ENCODE peak calls at places on chromosomes 11 and 22, in ten cellular contexts. One of them, this sample, is unnamed.

GRCh38 chr11:117313828-117314768 is 2.0 kb downstream of the BACE1 start:
- DNase-seq in PC-3: no peak
- DNase-seq in NB4: no peak
- DNase-seq in HT-29: no peak
- DNase-seq in NCI-H748 treated with DMSO at 0.1 percent for 48 hours: no peak
- DNase-seq in fibroblast of the conjunctiva: no peak
- DNase-seq in coronary artery: no peak
- DNase-seq in stimulated activated CD4-positive, alpha-beta T cell treated with anti-CD3 and anti-CD28 coated beads, Interleukin-1b, Interleukin-23, amount 100 ng/mL, for 1 hour: no peak
- DNase-seq in omental fat pad: no peak
- DNase-seq in AG08395: no peak
- DNase-seq in this sample: no peak

GRCh38 chr11:110301577-110301976 is 5.2 kb upstream of the RDX start:
- DNase-seq in PC-3: no peak
- DNase-seq in NB4: no peak
- DNase-seq in HT-29: no peak
- DNase-seq in NCI-H748 treated with DMSO at 0.1 percent for 48 hours: no peak
- DNase-seq in fibroblast of the conjunctiva: no peak
- DNase-seq in coronary artery: no peak
- DNase-seq in stimulated activated CD4-positive, alpha-beta T cell treated with anti-CD3 and anti-CD28 coated beads, Interleukin-1b, Interleukin-23, amount 100 ng/mL, for 1 hour: no peak
- DNase-seq in omental fat pad: no peak
- DNase-seq in AG08395: no peak
- DNase-seq in this sample: no peak

GRCh38 chr11:59173964-59174663 is 2.2 kb downstream of the DTX4 start:
- DNase-seq in PC-3: peak; percentile 67
- DNase-seq in NB4: no peak
- DNase-seq in HT-29: peak; percentile 88
- DNase-seq in NCI-H748 treated with DMSO at 0.1 percent for 48 hours: no peak
- DNase-seq in fibroblast of the conjunctiva: no peak
- DNase-seq in coronary artery: no peak
- DNase-seq in stimulated activated CD4-positive, alpha-beta T cell treated with anti-CD3 and anti-CD28 coated beads, Interleukin-1b, Interleukin-23, amount 100 ng/mL, for 1 hour: no peak
- DNase-seq in omental fat pad: no peak
- DNase-seq in AG08395: no peak
- DNase-seq in this sample: no peak

GRCh38 chr11:121067453-121067852 is 33.6 kb upstream of the TECTA start:
- DNase-seq in PC-3: peak; percentile 95
- DNase-seq in NB4: no peak
- DNase-seq in HT-29: no peak
- DNase-seq in NCI-H748 treated with DMSO at 0.1 percent for 48 hours: peak; percentile 81
- DNase-seq in fibroblast of the conjunctiva: peak; percentile 48
- DNase-seq in coronary artery: no peak
- DNase-seq in stimulated activated CD4-positive, alpha-beta T cell treated with anti-CD3 and anti-CD28 coated beads, Interleukin-1b, Interleukin-23, amount 100 ng/mL, for 1 hour: no peak
- DNase-seq in omental fat pad: no peak
- DNase-seq in AG08395: no peak
- DNase-seq in this sample: no peak

GRCh38 chr22:49934891-49935557 is 16.6 kb downstream of the CRELD2 start:
- DNase-seq in PC-3: no peak
- DNase-seq in NB4: peak; percentile 66
- DNase-seq in HT-29: no peak
- DNase-seq in NCI-H748 treated with DMSO at 0.1 percent for 48 hours: no peak
- DNase-seq in fibroblast of the conjunctiva: peak; percentile 42
- DNase-seq in coronary artery: no peak
- DNase-seq in stimulated activated CD4-positive, alpha-beta T cell treated with anti-CD3 and anti-CD28 coated beads, Interleukin-1b, Interleukin-23, amount 100 ng/mL, for 1 hour: peak; percentile 89
- DNase-seq in omental fat pad: peak; percentile 63
- DNase-seq in AG08395: peak; percentile 70
- DNase-seq in this sample: no peak

GRCh38 chr11:109804911-109805310 is 288.3 kb upstream of the ZC3H12C start:
- DNase-seq in PC-3: no peak
- DNase-seq in NB4: no peak
- DNase-seq in HT-29: no peak
- DNase-seq in NCI-H748 treated with DMSO at 0.1 percent for 48 hours: no peak
- DNase-seq in fibroblast of the conjunctiva: no peak
- DNase-seq in coronary artery: no peak
- DNase-seq in stimulated activated CD4-positive, alpha-beta T cell treated with anti-CD3 and anti-CD28 coated beads, Interleukin-1b, Interleukin-23, amount 100 ng/mL, for 1 hour: no peak
- DNase-seq in omental fat pad: no peak
- DNase-seq in AG08395: no peak
- DNase-seq in this sample: no peak

GRCh38 chr22:37674951-37675929 is at the start of gene LGALS1:
- DNase-seq in PC-3: peak; percentile 95
- DNase-seq in NB4: peak; percentile 94
- DNase-seq in HT-29: peak; percentile 78
- DNase-seq in NCI-H748 treated with DMSO at 0.1 percent for 48 hours: no peak
- DNase-seq in fibroblast of the conjunctiva: peak; percentile 98
- DNase-seq in coronary artery: peak; percentile 99
- DNase-seq in stimulated activated CD4-positive, alpha-beta T cell treated with anti-CD3 and anti-CD28 coated beads, Interleukin-1b, Interleukin-23, amount 100 ng/mL, for 1 hour: no peak
- DNase-seq in omental fat pad: peak; percentile 86
- DNase-seq in AG08395: peak; percentile 98
- DNase-seq in this sample: peak; percentile 94

GRCh38 chr11:135033545-135033944 is 621.5 kb upstream of the B3GAT1 start:
- DNase-seq in PC-3: no peak
- DNase-seq in NB4: peak; percentile 15
- DNase-seq in HT-29: no peak
- DNase-seq in NCI-H748 treated with DMSO at 0.1 percent for 48 hours: no peak
- DNase-seq in fibroblast of the conjunctiva: no peak
- DNase-seq in coronary artery: no peak
- DNase-seq in stimulated activated CD4-positive, alpha-beta T cell treated with anti-CD3 and anti-CD28 coated beads, Interleukin-1b, Interleukin-23, amount 100 ng/mL, for 1 hour: no peak
- DNase-seq in omental fat pad: no peak
- DNase-seq in AG08395: peak; percentile 5
- DNase-seq in this sample: no peak

GRCh38 chr22:42625416-42625815 is 10.7 kb upstream of the POLDIP3 start:
- DNase-seq in PC-3: no peak
- DNase-seq in NB4: no peak
- DNase-seq in HT-29: no peak
- DNase-seq in NCI-H748 treated with DMSO at 0.1 percent for 48 hours: no peak
- DNase-seq in fibroblast of the conjunctiva: no peak
- DNase-seq in coronary artery: no peak
- DNase-seq in stimulated activated CD4-positive, alpha-beta T cell treated with anti-CD3 and anti-CD28 coated beads, Interleukin-1b, Interleukin-23, amount 100 ng/mL, for 1 hour: no peak
- DNase-seq in omental fat pad: no peak
- DNase-seq in AG08395: no peak
- DNase-seq in this sample: no peak

GRCh38 chr11:128759597-128759996 is 65.7 kb downstream of the FLI1 start:
- DNase-seq in PC-3: no peak
- DNase-seq in NB4: no peak
- DNase-seq in HT-29: no peak
- DNase-seq in NCI-H748 treated with DMSO at 0.1 percent for 48 hours: no peak
- DNase-seq in fibroblast of the conjunctiva: no peak
- DNase-seq in coronary artery: no peak
- DNase-seq in stimulated activated CD4-positive, alpha-beta T cell treated with anti-CD3 and anti-CD28 coated beads, Interleukin-1b, Interleukin-23, amount 100 ng/mL, for 1 hour: no peak
- DNase-seq in omental fat pad: no peak
- DNase-seq in AG08395: peak; percentile 70
- DNase-seq in this sample: no peak